ENCODE peak calls at places on chromosomes 4 and X, in six cellular contexts. One of them, this sample, is unnamed. For H3K4me1, the result is how much of the 10 kb centered on the place peaks cover.

GRCh38 chr4:108144451-108144850 is 24.3 kb downstream of the LEF1 start:
- DNase-seq in right cardiac atrium: no peak
- DNase-seq in A549: no peak
- DNase-seq in mammary epithelial cell: no peak
- DNase-seq in GM23338: no peak
- DNase-seq in ovary: no peak
- DNase-seq in this sample: no peak

GRCh38 chr4:132498215-132498614 is 650.9 kb upstream of the PCDH10 start:
- DNase-seq in right cardiac atrium: no peak
- DNase-seq in A549: no peak
- DNase-seq in mammary epithelial cell: no peak
- DNase-seq in GM23338: no peak
- DNase-seq in ovary: no peak
- DNase-seq in this sample: no peak

GRCh38 chrX:34655496-34656258 is 1.4 kb downstream of the TMEM47 start:
- DNase-seq in right cardiac atrium: no peak
- DNase-seq in A549: no peak
- DNase-seq in mammary epithelial cell: peak
- DNase-seq in GM23338: peak
- DNase-seq in ovary: no peak
- DNase-seq in this sample: no peak

GRCh38 chr4:48031802-48032525 is 15.4 kb downstream of the NIPAL1 start:
- DNase-seq in right cardiac atrium: no peak
- DNase-seq in A549: no peak
- DNase-seq in mammary epithelial cell: no peak
- DNase-seq in GM23338: no peak
- DNase-seq in ovary: no peak
- DNase-seq in this sample: no peak

GRCh38 chrX:153908219-153908875 is 3.9 kb downstream of the AVPR2 start:
- DNase-seq in right cardiac atrium: no peak
- DNase-seq in A549: no peak
- DNase-seq in mammary epithelial cell: no peak
- DNase-seq in GM23338: no peak
- DNase-seq in ovary: no peak
- DNase-seq in this sample: no peak

GRCh38 chr4:129064717-129065116 is 28.6 kb downstream of the SCLT1 start:
- DNase-seq in right cardiac atrium: no peak
- DNase-seq in A549: no peak
- DNase-seq in mammary epithelial cell: peak
- DNase-seq in GM23338: no peak
- DNase-seq in ovary: no peak
- DNase-seq in this sample: no peak

GRCh38 chr4:139841464-139842195 is 176.0 kb downstream of the MGST2 start:
- DNase-seq in right cardiac atrium: no peak
- DNase-seq in A549: no peak
- DNase-seq in mammary epithelial cell: no peak
- DNase-seq in GM23338: no peak
- DNase-seq in ovary: no peak
- DNase-seq in this sample: no peak

GRCh38 chr4:175369087-175369486 is 443.0 kb downstream of the GPM6A start:
- DNase-seq in right cardiac atrium: no peak
- DNase-seq in A549: no peak
- DNase-seq in mammary epithelial cell: peak
- DNase-seq in GM23338: no peak
- DNase-seq in ovary: no peak
- DNase-seq in this sample: no peak

GRCh38 chr4:128583753-128584712 is 225.5 kb upstream of the JADE1 start:
- DNase-seq in right cardiac atrium: peak
- DNase-seq in A549: no peak
- DNase-seq in mammary epithelial cell: no peak
- DNase-seq in GM23338: no peak
- DNase-seq in ovary: no peak
- DNase-seq in this sample: peak

GRCh38 chr4:25308266-25308665 is 4.3 kb upstream of the ZCCHC4 start:
- DNase-seq in right cardiac atrium: no peak
- DNase-seq in A549: no peak
- DNase-seq in mammary epithelial cell: peak
- DNase-seq in GM23338: no peak
- DNase-seq in ovary: no peak
- DNase-seq in this sample: no peak

GRCh38 chrX:124289443-124289842 is 43.0 kb upstream of the TEX13D start:
- DNase-seq in right cardiac atrium: no peak
- DNase-seq in A549: no peak
- DNase-seq in mammary epithelial cell: no peak
- DNase-seq in GM23338: peak
- DNase-seq in ovary: no peak
- DNase-seq in this sample: no peak

GRCh38 chrX:46461653-46462191 is 83.5 kb downstream of the ZNF674 start:
- DNase-seq in right cardiac atrium: no peak
- DNase-seq in A549: no peak
- DNase-seq in mammary epithelial cell: no peak
- DNase-seq in GM23338: no peak
- DNase-seq in ovary: no peak
- DNase-seq in this sample: no peak

GRCh38 chrX:44088755-44089154 is 115.6 kb upstream of the NDP start:
- DNase-seq in right cardiac atrium: no peak
- DNase-seq in A549: no peak
- DNase-seq in mammary epithelial cell: no peak
- DNase-seq in GM23338: no peak
- DNase-seq in ovary: no peak
- DNase-seq in this sample: no peak

GRCh38 chr4:4456816-4457578 is 70.1 kb downstream of the NSG1 start:
- DNase-seq in right cardiac atrium: no peak
- DNase-seq in A549: no peak
- DNase-seq in mammary epithelial cell: no peak
- DNase-seq in GM23338: no peak
- DNase-seq in ovary: no peak
- DNase-seq in this sample: no peak

GRCh38 chr4:186738421-186738820 is 14.8 kb upstream of the FAT1 start:
- DNase-seq in right cardiac atrium: no peak
- DNase-seq in A549: no peak
- DNase-seq in mammary epithelial cell: no peak
- DNase-seq in GM23338: no peak
- DNase-seq in ovary: no peak
- DNase-seq in this sample: no peak

GRCh38 chr4:654871-655734 is 19.0 kb downstream of the ATP5ME start:
- DNase-seq in right cardiac atrium: peak
- DNase-seq in A549: no peak
- DNase-seq in mammary epithelial cell: no peak
- DNase-seq in GM23338: no peak
- DNase-seq in ovary: no peak
- DNase-seq in this sample: no peak
- H3K4me1 ChIP-seq in right cardiac atrium: under half
- H3K4me1 ChIP-seq in A549: under half
- H3K4me1 ChIP-seq in mammary epithelial cell: under half
- H3K4me1 ChIP-seq in GM23338: under half
- H3K4me1 ChIP-seq in ovary: under half
- H3K4me1 ChIP-seq in this sample: under half

GRCh38 chr4:42628740-42629139 is 28.2 kb downstream of the ATP8A1 start:
- DNase-seq in right cardiac atrium: no peak
- DNase-seq in A549: no peak
- DNase-seq in mammary epithelial cell: no peak
- DNase-seq in GM23338: no peak
- DNase-seq in ovary: no peak
- DNase-seq in this sample: no peak

GRCh38 chr4:42627887-42628646 is 28.8 kb downstream of the ATP8A1 start:
- DNase-seq in right cardiac atrium: peak
- DNase-seq in A549: peak
- DNase-seq in mammary epithelial cell: no peak
- DNase-seq in GM23338: peak
- DNase-seq in ovary: peak
- DNase-seq in this sample: peak

GRCh38 chr4:42626629-42627028 is 30.3 kb downstream of the ATP8A1 start:
- DNase-seq in right cardiac atrium: no peak
- DNase-seq in A549: no peak
- DNase-seq in mammary epithelial cell: no peak
- DNase-seq in GM23338: no peak
- DNase-seq in ovary: no peak
- DNase-seq in this sample: no peak

GRCh38 chr4:42630908-42631307 is 26.0 kb downstream of the ATP8A1 start:
- DNase-seq in right cardiac atrium: no peak
- DNase-seq in A549: no peak
- DNase-seq in mammary epithelial cell: no peak
- DNase-seq in GM23338: no peak
- DNase-seq in ovary: no peak
- DNase-seq in this sample: no peak

DNA sequence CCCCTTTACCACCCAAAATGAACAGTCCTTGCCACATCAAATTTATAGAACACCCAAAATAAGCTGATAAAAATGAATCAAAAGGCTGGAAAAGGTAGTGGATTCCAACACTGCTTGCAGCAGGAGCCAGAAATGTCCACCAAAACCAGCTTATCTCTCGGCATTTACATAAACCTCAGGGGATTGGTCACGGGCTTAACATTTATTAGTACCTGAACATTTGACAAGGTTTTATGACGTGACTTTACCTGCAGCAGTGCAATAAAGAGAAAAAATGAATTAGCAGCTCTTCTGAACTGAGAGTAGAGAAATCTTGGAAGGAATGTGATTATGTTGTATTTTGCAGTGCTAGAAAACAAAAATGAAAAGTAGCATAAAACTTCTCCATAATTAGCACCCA is 31.5 kb downstream of the ATP8A1 start:
- DNase-seq in right cardiac atrium: no peak
- DNase-seq in A549: no peak
- DNase-seq in mammary epithelial cell: no peak
- DNase-seq in GM23338: no peak
- DNase-seq in ovary: no peak
- DNase-seq in this sample: no peak
- H3K4me1 ChIP-seq in right cardiac atrium: under half
- H3K4me1 ChIP-seq in A549: under half
- H3K4me1 ChIP-seq in mammary epithelial cell: under half
- H3K4me1 ChIP-seq in GM23338: under half
- H3K4me1 ChIP-seq in ovary: under half
- H3K4me1 ChIP-seq in this sample: under half

GRCh38 chrX:79162076-79162475 is 17.6 kb downstream of the GPR174 start:
- DNase-seq in right cardiac atrium: no peak
- DNase-seq in A549: no peak
- DNase-seq in mammary epithelial cell: no peak
- DNase-seq in GM23338: no peak
- DNase-seq in ovary: no peak
- DNase-seq in this sample: no peak

GRCh38 chrX:79159800-79160199 is 15.3 kb downstream of the GPR174 start:
- DNase-seq in right cardiac atrium: no peak
- DNase-seq in A549: no peak
- DNase-seq in mammary epithelial cell: no peak
- DNase-seq in GM23338: no peak
- DNase-seq in ovary: no peak
- DNase-seq in this sample: no peak

GRCh38 chrX:79167437-79167836 is 22.9 kb downstream of the GPR174 start:
- DNase-seq in right cardiac atrium: no peak
- DNase-seq in A549: no peak
- DNase-seq in mammary epithelial cell: no peak
- DNase-seq in GM23338: no peak
- DNase-seq in ovary: no peak
- DNase-seq in this sample: no peak

GRCh38 chrX:79156818-79157217 is 12.3 kb downstream of the GPR174 start:
- DNase-seq in right cardiac atrium: no peak
- DNase-seq in A549: no peak
- DNase-seq in mammary epithelial cell: no peak
- DNase-seq in GM23338: no peak
- DNase-seq in ovary: no peak
- DNase-seq in this sample: no peak

DNA sequence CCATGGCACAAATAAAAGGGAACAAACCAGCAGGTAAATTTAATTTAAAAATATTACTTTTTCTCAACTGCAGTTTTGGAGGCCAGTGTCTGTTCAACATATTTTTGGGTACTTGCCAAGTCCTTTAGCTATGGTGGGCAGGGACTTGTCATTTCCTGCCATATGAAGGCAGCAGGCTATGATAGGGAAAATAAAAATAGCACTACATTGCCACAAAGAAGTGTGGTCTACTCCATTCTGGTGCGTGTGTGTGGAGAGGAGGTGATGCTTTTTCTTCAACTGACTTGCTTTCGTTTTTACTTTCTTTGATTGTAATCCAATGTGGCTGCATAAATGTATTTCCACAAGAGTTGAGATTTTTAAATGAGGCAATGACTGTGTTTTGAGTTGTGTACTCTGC is 17.2 kb downstream of the GPR174 start:
- DNase-seq in right cardiac atrium: no peak
- DNase-seq in A549: no peak
- DNase-seq in mammary epithelial cell: no peak
- DNase-seq in GM23338: no peak
- DNase-seq in ovary: no peak
- DNase-seq in this sample: no peak
- H3K4me1 ChIP-seq in right cardiac atrium: under half
- H3K4me1 ChIP-seq in A549: under half
- H3K4me1 ChIP-seq in mammary epithelial cell: under half
- H3K4me1 ChIP-seq in GM23338: under half
- H3K4me1 ChIP-seq in ovary: under half
- H3K4me1 ChIP-seq in this sample: under half

DNA sequence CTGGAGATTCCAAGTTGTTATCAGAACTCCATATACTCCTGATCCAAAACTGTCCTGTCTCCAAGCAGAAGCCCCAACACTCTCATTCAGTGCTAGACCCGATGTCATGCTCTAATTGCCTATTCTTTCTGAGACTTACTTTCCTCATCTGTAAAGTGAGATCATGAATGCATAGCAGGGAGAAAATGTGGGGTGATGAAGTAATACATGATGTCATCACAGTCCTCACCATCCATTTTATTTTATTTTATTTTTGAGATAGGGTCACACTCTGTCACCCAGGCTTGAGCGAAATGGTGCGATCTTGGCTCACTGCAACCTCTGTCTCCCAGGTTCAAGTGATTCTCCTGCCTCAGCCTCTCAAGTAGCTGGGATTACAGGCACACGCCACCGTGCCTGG is 1554.0 kb upstream of the ADGRL3 start:
- DNase-seq in right cardiac atrium: no peak
- DNase-seq in A549: no peak
- DNase-seq in mammary epithelial cell: no peak
- DNase-seq in GM23338: no peak
- DNase-seq in ovary: no peak
- DNase-seq in this sample: no peak
- H3K4me1 ChIP-seq in right cardiac atrium: under half
- H3K4me1 ChIP-seq in A549: under half
- H3K4me1 ChIP-seq in mammary epithelial cell: under half
- H3K4me1 ChIP-seq in GM23338: under half
- H3K4me1 ChIP-seq in ovary: under half
- H3K4me1 ChIP-seq in this sample: under half

GRCh38 chr4:185247151-185247550 is 37.8 kb downstream of the SNX25 start:
- DNase-seq in right cardiac atrium: no peak
- DNase-seq in A549: no peak
- DNase-seq in mammary epithelial cell: no peak
- DNase-seq in GM23338: no peak
- DNase-seq in ovary: no peak
- DNase-seq in this sample: no peak

GRCh38 chr4:185244763-185245162 is 35.4 kb downstream of the SNX25 start:
- DNase-seq in right cardiac atrium: no peak
- DNase-seq in A549: no peak
- DNase-seq in mammary epithelial cell: no peak
- DNase-seq in GM23338: no peak
- DNase-seq in ovary: no peak
- DNase-seq in this sample: no peak

GRCh38 chr4:185243879-185244278 is 34.5 kb downstream of the SNX25 start:
- DNase-seq in right cardiac atrium: no peak
- DNase-seq in A549: no peak
- DNase-seq in mammary epithelial cell: no peak
- DNase-seq in GM23338: no peak
- DNase-seq in ovary: no peak
- DNase-seq in this sample: no peak

GRCh38 chr4:185249105-185249504 is 39.7 kb downstream of the SNX25 start:
- DNase-seq in right cardiac atrium: no peak
- DNase-seq in A549: no peak
- DNase-seq in mammary epithelial cell: no peak
- DNase-seq in GM23338: no peak
- DNase-seq in ovary: no peak
- DNase-seq in this sample: no peak

GRCh38 chr4:185246453-185246852 is 37.1 kb downstream of the SNX25 start:
- DNase-seq in right cardiac atrium: no peak
- DNase-seq in A549: no peak
- DNase-seq in mammary epithelial cell: no peak
- DNase-seq in GM23338: no peak
- DNase-seq in ovary: no peak
- DNase-seq in this sample: no peak
- H3K4me1 ChIP-seq in right cardiac atrium: under half
- H3K4me1 ChIP-seq in A549: under half
- H3K4me1 ChIP-seq in mammary epithelial cell: under half
- H3K4me1 ChIP-seq in GM23338: under half
- H3K4me1 ChIP-seq in ovary: under half
- H3K4me1 ChIP-seq in this sample: under half